ENCODE peak calls at places on chromosomes 16 and 17, in four cellular contexts. U is thyroid gland, Q is nephron progenitor cell, O is kidney. C is an unnamed sample.

GRCh38 chr17:76080207-76080933 is 1.4 kb downstream of the ZACN start:
- DNase-seq in Q (peak), O (peak), U (no peak), C (no peak)

GRCh38 chr17:81458628-81459027 is 54.0 kb downstream of the ACTG1 start:
- DNase-seq in U (no peak), O (no peak), Q (no peak), C (no peak)

GRCh38 chr16:85910854-85911247 is 11.9 kb downstream of the IRF8 start:
- DNase-seq in U (no peak), Q (no peak), O (peak), C (no peak)

GRCh38 chr16:15052747-15053476 is 3.0 kb downstream of the NTAN1 start:
- DNase-seq in Q (no peak), O (no peak), U (no peak), C (no peak)

GRCh38 chr17:30554839-30555751 is 77.9 kb downstream of the GOSR1 start:
- DNase-seq in Q (no peak), O (peak), U (no peak), C (no peak)

GRCh38 chr17:49580055-49580721 is 4.5 kb downstream of the NXPH3 start:
- DNase-seq in O (peak), Q (no peak), U (no peak), C (no peak)

GRCh38 chr16:85266857-85267256 is 154.6 kb upstream of the CIBAR2 start:
- DNase-seq in Q (no peak), O (no peak), U (no peak), C (no peak)

GRCh38 chr17:27256225-27257030 is 37.5 kb upstream of the WSB1 start:
- DNase-seq in U (no peak), O (no peak), Q (no peak), C (no peak)

GRCh38 chr16:297832-298231 is 14.9 kb downstream of the PDIA2 start:
- DNase-seq in U (no peak), Q (no peak), O (no peak), C (no peak)

GRCh38 chr17:332023-332422 is 20.6 kb downstream of the RPH3AL start:
- DNase-seq in O (peak), Q (no peak), U (no peak), C (no peak)

GRCh38 chr17:8064590-8065019 is 22.9 kb downstream of the ALOX12B start:
- DNase-seq in Q (no peak), U (no peak), O (peak), C (no peak)

GRCh38 chr16:81444448-81445121 is at the start of gene CMIP:
- DNase-seq in U (peak), O (peak), Q (peak), C (peak)

GRCh38 chr17:30379303-30380105 is 777 bp downstream of the CPD start:
- DNase-seq in U (peak), O (peak), Q (peak), C (peak)

GRCh38 chr17:34377078-34377823 is 14.2 kb upstream of the CCL1 start:
- DNase-seq in O (no peak), U (no peak), Q (no peak), C (no peak)

GRCh38 chr16:25092489-25092888 is 19.1 kb upstream of the LCMT1 start:
- DNase-seq in O (no peak), Q (no peak), U (no peak), C (no peak)

GRCh38 chr16:11233727-11234376 is 22.2 kb downstream of the SOCS1 start:
- DNase-seq in Q (no peak), U (no peak), O (no peak), C (no peak)

GRCh38 chr16:56354016-56354415 is 71.3 kb downstream of the AMFR start:
- DNase-seq in Q (no peak), U (no peak), O (peak), C (no peak)

GRCh38 chr17:49928126-49928800 is 40.7 kb upstream of the DLX4 start:
- DNase-seq in U (no peak), O (no peak), Q (no peak), C (no peak)

GRCh38 chr16:89422905-89423630 is 67.3 kb downstream of the ANKRD11 start:
- DNase-seq in U (no peak), O (peak), Q (no peak), C (peak)

GRCh38 chr17:16945141-16945493 is 26.8 kb downstream of the TNFRSF13B start:
- DNase-seq in O (no peak), U (no peak), Q (no peak), C (no peak)

GRCh38 chr17:50045154-50045553 is 10.8 kb upstream of the ITGA3 start:
- DNase-seq in Q (no peak), U (no peak), O (peak), C (no peak)

GRCh38 chr16:81932668-81933067 is 78.6 kb downstream of the SDR42E1 start:
- DNase-seq in U (no peak), O (no peak), Q (no peak), C (no peak)

GRCh38 chr16:2090481-2090797 is 42.7 kb downstream of the TSC2 start:
- DNase-seq in Q (no peak), U (peak), O (no peak), C (no peak)

GRCh38 chr17:9644910-9645751 is at the start of gene USP43:
- DNase-seq in O (peak), U (peak), Q (peak), C (peak)

GRCh38 chr16:30875881-30876791 is 17.7 kb downstream of the BCL7C start:
- DNase-seq in U (no peak), O (no peak), Q (no peak), C (peak)

GRCh38 chr16:8649829-8650554 is 24.4 kb upstream of the ABAT start:
- DNase-seq in Q (no peak), O (no peak), U (no peak), C (no peak)

GRCh38 chr17:10844667-10845387 is 6.9 kb upstream of the PIRT start:
- DNase-seq in Q (peak), U (peak), O (peak), C (peak)

GRCh38 chr17:17494499-17495447 is 1.4 kb downstream of the RASD1 start:
- DNase-seq in Q (peak), U (peak), O (peak), C (no peak)

GRCh38 chr17:44960654-44961053 is 7.4 kb downstream of the C1QL1 start:
- DNase-seq in O (no peak), U (peak), Q (no peak), C (no peak)

GRCh38 chr17:10041916-10042588 is 137.0 kb upstream of the RCVRN start:
- DNase-seq in U (no peak), Q (no peak), O (no peak), C (peak)

GRCh38 chr17:17351901-17352781 is 49.0 kb downstream of the NT5M start:
- DNase-seq in U (no peak), O (no peak), Q (no peak), C (no peak)

GRCh38 chr16:78770353-78771091 is 671.1 kb downstream of the WWOX start:
- DNase-seq in Q (peak), O (peak), U (peak), C (peak)

GRCh38 chr17:81966343-81967243 is 5.6 kb upstream of the NOTUM start:
- DNase-seq in Q (peak), O (peak), U (no peak), C (peak)

DNA sequence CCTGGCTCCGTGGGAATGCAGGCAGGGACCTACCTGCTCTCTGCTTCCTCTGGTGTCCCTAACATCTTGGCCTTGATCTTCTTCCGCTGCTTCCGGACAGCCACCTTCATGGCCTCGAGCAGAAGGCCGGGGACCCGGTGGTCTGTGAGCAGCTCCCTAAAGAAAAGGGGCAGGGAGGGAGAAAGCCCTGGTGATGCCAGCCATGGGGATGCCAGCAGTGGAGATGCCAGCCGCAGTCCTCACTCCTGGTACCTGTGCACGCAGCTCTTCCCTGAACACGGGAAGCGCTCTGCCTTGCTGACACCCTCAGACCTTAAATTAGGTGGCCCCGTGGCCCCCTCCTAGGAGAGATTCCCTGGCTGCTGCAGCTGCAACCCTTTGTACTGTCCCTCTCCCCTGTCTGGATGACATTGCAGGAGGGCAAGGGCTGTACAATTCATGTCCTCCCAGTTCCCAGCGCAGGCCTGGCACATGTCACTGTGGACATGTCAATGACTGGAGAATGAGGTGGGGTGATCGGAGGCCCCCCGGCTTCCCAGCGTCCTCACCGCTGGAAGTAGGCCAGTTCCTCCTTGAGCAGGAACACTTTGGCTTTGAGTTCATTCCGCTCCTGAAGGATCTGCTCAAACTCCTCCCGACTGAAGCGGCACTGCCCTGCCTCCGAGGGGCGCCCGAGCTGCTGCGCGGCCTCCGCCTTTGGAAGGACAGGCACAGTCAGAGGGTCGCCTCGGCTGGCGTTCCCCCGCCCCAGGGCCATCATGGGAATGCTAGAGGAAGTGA is 1.7 kb downstream of the RILP start:
- DNase-seq in O (peak), U (peak), Q (no peak), C (peak)
- TF ChIP-seq CTCF in O (no peak), U (no peak), Q (no peak), C (no peak)

DNA sequence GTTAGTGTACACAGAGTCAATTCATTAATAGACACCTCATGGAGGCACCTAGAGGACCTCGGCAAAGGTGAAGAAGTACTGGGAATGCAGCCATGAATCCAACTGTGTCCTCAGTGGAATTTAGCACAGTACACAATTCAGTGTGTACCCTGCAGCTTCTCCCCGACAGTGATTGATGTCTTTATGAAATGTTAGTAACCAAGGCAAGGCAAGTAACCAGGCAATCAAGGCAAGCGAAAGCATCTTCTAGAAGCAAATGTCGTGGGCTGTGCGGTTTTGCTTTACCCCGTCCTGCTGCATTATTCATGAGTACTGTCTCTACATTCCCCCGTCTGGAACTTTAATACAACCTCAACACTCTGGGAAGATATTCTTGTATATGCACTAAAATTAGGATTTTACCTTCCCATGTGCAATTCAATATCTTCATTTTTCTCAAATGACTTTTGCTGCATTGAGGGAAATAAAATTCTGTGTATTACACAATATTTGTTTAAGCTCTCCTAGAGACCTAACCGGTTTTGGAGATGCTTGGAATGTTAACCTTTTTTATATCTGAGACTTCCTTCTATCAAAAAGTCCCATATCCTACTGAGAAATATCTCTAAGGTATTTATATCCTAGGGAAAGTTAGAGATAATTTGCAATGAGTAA is 52.1 kb upstream of the ADORA2B start:
- DNase-seq in O (no peak), U (no peak), Q (no peak), C (no peak)
- TF ChIP-seq CTCF in O (no peak), U (no peak), Q (no peak), C (no peak)

GRCh38 chr17:1629647-1630310 is 1.1 kb upstream of the SLC43A2 start:
- DNase-seq in Q (peak), O (peak), U (peak), C (peak)
- TF ChIP-seq CTCF in Q (peak), O (peak), U (peak), C (peak)

GRCh38 chr17:33121756-33122155 is 130.1 kb downstream of the SPACA3 start:
- DNase-seq in U (no peak), Q (no peak), O (no peak), C (no peak)
- TF ChIP-seq CTCF in U (no peak), Q (no peak), O (no peak), C (no peak)

DNA sequence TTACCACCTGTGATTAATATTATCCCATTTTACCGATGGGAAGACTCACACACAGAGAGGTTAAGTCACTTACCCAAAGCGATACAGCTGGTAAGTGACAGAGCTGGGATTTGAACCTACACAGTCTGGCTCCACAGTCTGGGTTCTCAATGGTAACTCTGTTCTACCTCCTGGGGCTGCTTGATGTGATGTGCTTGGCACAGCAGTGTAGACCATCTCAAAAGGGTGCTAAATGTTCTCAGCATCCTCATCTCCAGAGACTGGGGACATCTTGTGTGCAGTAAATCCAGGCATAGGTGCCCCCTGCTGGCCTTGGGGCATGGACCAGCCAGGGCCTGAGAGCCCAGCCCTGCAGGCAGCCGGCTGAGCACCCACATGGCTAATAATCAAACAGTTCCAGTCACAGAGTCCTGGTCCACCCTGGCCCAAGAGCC is 15.4 kb upstream of the KATNB1 start:
- DNase-seq in U (peak), O (no peak), Q (peak), C (peak)
- TF ChIP-seq CTCF in U (peak), O (peak), Q (peak), C (peak)

GRCh38 chr16:17432902-17433576 is 37.7 kb downstream of the XYLT1 start:
- DNase-seq in U (no peak), O (no peak), Q (no peak), C (no peak)

GRCh38 chr16:17433577-17433960 is 37.2 kb downstream of the XYLT1 start:
- DNase-seq in O (no peak), U (no peak), Q (no peak), C (no peak)

GRCh38 chr16:17431012-17431411 is 39.7 kb downstream of the XYLT1 start:
- DNase-seq in U (no peak), Q (no peak), O (no peak), C (no peak)

GRCh38 chr16:17434006-17434405 is 36.8 kb downstream of the XYLT1 start:
- DNase-seq in O (no peak), U (no peak), Q (no peak), C (no peak)

GRCh38 chr16:17431904-17432625 is 38.7 kb downstream of the XYLT1 start:
- DNase-seq in O (no peak), U (no peak), Q (no peak), C (no peak)
- TF ChIP-seq CTCF in O (no peak), U (peak), Q (no peak), C (no peak)

C was measured in GM20000.